ENCODE peak calls at places on chromosomes 6 and 20, in five cellular contexts. H is tibial artery; W is DMS 273 treated with DMSO at 0.1 percent for 48 hours; P is stimulated activated CD4-positive, alpha-beta T cell treated with anti-CD3 and anti-CD28 coated beads, Interleukin-15, amount 100 ng/mL, for 24 hours; R is astrocyte of the spinal cord. T is an unnamed sample.

GRCh38 chr6:91645811-91646210 is 1058.9 kb upstream of the MAP3K7 start:
- DNase-seq in H (no peak), W (no peak), P (no peak), R (no peak), T (no peak)

GRCh38 chr20:21272279-21272678 is 30.9 kb upstream of the XRN2 start:
- DNase-seq in H (no peak), W (no peak), P (no peak), R (peak; percentile 8), T (no peak)

GRCh38 chr20:14155361-14155760 is 160.0 kb downstream of the MACROD2 start:
- DNase-seq in H (no peak), W (no peak), P (no peak), R (no peak), T (no peak)

GRCh38 chr6:35275861-35276260 is 16.3 kb downstream of the ZNF76 start:
- DNase-seq in H (no peak), W (no peak), P (no peak), R (no peak), T (no peak)

GRCh38 chr6:35343092-35343834 is 905 bp downstream of the PPARD start:
- DNase-seq in H (peak; percentile 74), W (no peak), P (no peak), R (peak; percentile 33), T (no peak)

GRCh38 chr6:110537208-110538123 is 61.1 kb upstream of the SLC22A16 start:
- DNase-seq in H (no peak), W (peak; percentile 2), P (no peak), R (peak; percentile 96), T (no peak)

GRCh38 chr6:143549630-143550268 is 38.2 kb upstream of the FUCA2 start:
- DNase-seq in H (no peak), W (no peak), P (peak; percentile 62), R (no peak), T (no peak)

GRCh38 chr6:101765281-101765680 is 371.8 kb downstream of the GRIK2 start:
- DNase-seq in H (no peak), W (no peak), P (no peak), R (no peak), T (no peak)

GRCh38 chr6:11412011-11412424 is 125.5 kb upstream of the TMEM170B start:
- DNase-seq in H (no peak), W (no peak), P (no peak), R (peak; percentile 35), T (no peak)

GRCh38 chr6:83883240-83883639 is 23.8 kb downstream of the CYB5R4 start:
- DNase-seq in H (no peak), W (no peak), P (no peak), R (no peak), T (no peak)

GRCh38 chr6:136738178-136739057 is 53.9 kb downstream of the MAP3K5 start:
- DNase-seq in H (no peak), W (no peak), P (no peak), R (no peak), T (peak; percentile 4)

GRCh38 chr6:90347411-90347841 is 50.8 kb upstream of the BACH2 start:
- DNase-seq in H (no peak), W (no peak), P (peak; percentile 44), R (no peak), T (no peak)

GRCh38 chr6:164085552-164086325 is 671.2 kb downstream of the QKI start:
- DNase-seq in H (peak; percentile 93), W (no peak), P (no peak), R (peak; percentile 94), T (no peak)

GRCh38 chr6:49556429-49556837 is 6.0 kb downstream of the C6orf141 start:
- DNase-seq in H (no peak), W (no peak), P (no peak), R (peak; percentile 64), T (no peak)

GRCh38 chr20:53795170-53795569 is 201.5 kb upstream of the ZNF217 start:
- DNase-seq in H (no peak), W (no peak), P (no peak), R (peak; percentile 26), T (no peak)

GRCh38 chr20:34904202-34904621 is 27.8 kb downstream of the ACSS2 start:
- DNase-seq in H (no peak), W (no peak), P (no peak), R (no peak), T (no peak)

GRCh38 chr6:77620290-77620882 is 32.5 kb upstream of the MEI4 start:
- DNase-seq in H (no peak), W (no peak), P (no peak), R (peak; percentile 7), T (no peak)

GRCh38 chr6:166786704-166787293 is 159.7 kb upstream of the RPS6KA2 start:
- DNase-seq in H (no peak), W (peak; percentile 17), P (no peak), R (peak; percentile 67), T (peak; percentile 11)

GRCh38 chr6:134315974-134316391 is 1.9 kb downstream of the SGK1 start:
- DNase-seq in H (no peak), W (no peak), P (no peak), R (no peak), T (no peak)

GRCh38 chr20:6632187-6632586 is 135.3 kb upstream of the BMP2 start:
- DNase-seq in H (no peak), W (no peak), P (no peak), R (peak; percentile 55), T (peak; percentile 34)

GRCh38 chr6:144811140-144811539 is 526.0 kb downstream of the UTRN start:
- DNase-seq in H (no peak), W (no peak), P (no peak), R (no peak), T (no peak)

GRCh38 chr20:22402550-22402949 is 181.8 kb downstream of the FOXA2 start:
- DNase-seq in H (no peak), W (no peak), P (no peak), R (no peak), T (no peak)

GRCh38 chr6:79031821-79032590 is 46.0 kb downstream of the PHIP start:
- DNase-seq in H (no peak), W (no peak), P (no peak), R (peak; percentile 76), T (no peak)

GRCh38 chr6:55705381-55705780 is 126.4 kb upstream of the HMGCLL1 start:
- DNase-seq in H (no peak), W (no peak), P (no peak), R (no peak), T (no peak)

GRCh38 chr6:13710552-13711383 is 867 bp downstream of the RANBP9 start:
- DNase-seq in H (peak; percentile 74), W (no peak), P (peak; percentile 57), R (no peak), T (peak; percentile 13)

GRCh38 chr6:146990821-146991798 is 213.1 kb upstream of the STXBP5 start:
- DNase-seq in H (no peak), W (no peak), P (no peak), R (peak; percentile 77), T (no peak)

GRCh38 chr6:156956286-156956685 is 179.1 kb downstream of the ARID1B start:
- DNase-seq in H (no peak), W (no peak), P (no peak), R (no peak), T (no peak)

GRCh38 chr6:166306378-166307081 is 1.7 kb downstream of the PRR18 start:
- DNase-seq in H (no peak), W (no peak), P (no peak), R (no peak), T (no peak)

GRCh38 chr20:2538931-2539330 is 2.6 kb downstream of the TMC2 start:
- DNase-seq in H (no peak), W (no peak), P (no peak), R (no peak), T (no peak)

GRCh38 chr6:2244261-2245102 is 923 bp downstream of the GMDS start:
- DNase-seq in H (no peak), W (no peak), P (no peak), R (no peak), T (no peak)

GRCh38 chr20:57680934-57681914 is 28.6 kb downstream of the PMEPA1 start:
- DNase-seq in H (no peak), W (no peak), P (peak; percentile 26), R (no peak), T (no peak)